ENCODE peak calls at places on chromosomes 5 and 9, in seven cellular contexts. Y is heart left ventricle, Q is IMR-90, T is tibial nerve, R is transverse colon, S is A549, F is endothelial cell of umbilical vein. V is an unnamed sample.

GRCh38 chr9:20236676-20237075 is 385.6 kb downstream of the MLLT3 start:
- DNase-seq in F (no peak), Y (no peak), R (no peak), T (no peak), S (no peak), Q (no peak), V (no peak)

GRCh38 chr9:35717132-35717870 is 14.7 kb downstream of the TLN1 start:
- DNase-seq in R (no peak), Y (no peak), F (no peak), Q (no peak), T (no peak), S (no peak), V (no peak)

GRCh38 chr9:7901676-7902075 is 102.1 kb upstream of the DMAC1 start:
- DNase-seq in T (no peak), R (no peak), Q (no peak), Y (no peak), S (no peak), F (no peak), V (no peak)

GRCh38 chr9:98356326-98356725 is 100.9 kb upstream of the TBC1D2 start:
- DNase-seq in S (no peak), Y (no peak), F (no peak), Q (peak; percentile 64), R (no peak), T (no peak), V (no peak)

GRCh38 chr9:38761999-38762398 is 42.1 kb upstream of the FAM240B start:
- DNase-seq in Q (no peak), S (no peak), Y (no peak), F (no peak), T (no peak), R (no peak), V (no peak)

GRCh38 chr5:19771174-19771835 is 216.7 kb downstream of the CDH18 start:
- DNase-seq in T (no peak), S (no peak), Y (no peak), Q (peak; percentile 40), R (no peak), F (peak; percentile 87), V (no peak)

GRCh38 chr5:133386662-133387061 is 225.7 kb downstream of the FSTL4 start:
- DNase-seq in Y (no peak), T (no peak), S (no peak), Q (no peak), F (no peak), R (no peak), V (no peak)

GRCh38 chr9:136364942-136365774 is 1.6 kb upstream of the DNLZ start:
- DNase-seq in T (no peak), R (no peak), Q (no peak), Y (no peak), F (no peak), S (no peak), V (no peak)

GRCh38 chr5:129945031-129945430 is 40.8 kb downstream of the CHSY3 start:
- DNase-seq in F (no peak), Y (no peak), S (no peak), R (no peak), T (no peak), Q (no peak), V (no peak)

GRCh38 chr9:27473135-27473534 is 51.0 kb upstream of the IFNK start:
- DNase-seq in R (peak; percentile 44), S (no peak), Q (no peak), Y (peak; percentile 40), F (no peak), T (no peak), V (peak; percentile 62)

GRCh38 chr5:35856186-35857003 is at the start of gene IL7R:
- DNase-seq in T (no peak), F (peak; percentile 47), Q (peak; percentile 79), R (no peak), S (no peak), Y (no peak), V (no peak)

GRCh38 chr5:1544294-1545010 is 20.7 kb upstream of the LPCAT1 start:
- DNase-seq in Y (no peak), R (no peak), Q (no peak), F (no peak), S (no peak), T (no peak), V (peak; percentile 12)

GRCh38 chr5:181194489-181195248 is 10.3 kb downstream of the TRIM7 start:
- DNase-seq in S (no peak), Q (no peak), Y (peak; percentile 69), T (no peak), R (no peak), F (no peak), V (no peak)

GRCh38 chr9:29213374-29214161 is 1640.3 kb upstream of the C9orf72 start:
- DNase-seq in Y (peak; percentile 21), S (peak; percentile 50), T (no peak), Q (no peak), R (no peak), F (no peak), V (no peak)

GRCh38 chr5:103674739-103675138 is 112.2 kb upstream of the NUDT12 start:
- DNase-seq in R (no peak), F (no peak), Q (peak; percentile 17), Y (no peak), T (no peak), S (no peak), V (no peak)

GRCh38 chr9:71766663-71767062 is 1.6 kb downstream of the CEMIP2 start:
- DNase-seq in Y (no peak), F (no peak), S (no peak), R (no peak), T (no peak), Q (no peak), V (no peak)

GRCh38 chr9:128550770-128551651 is 1.4 kb upstream of the SPTAN1 start:
- DNase-seq in T (no peak), Q (peak; percentile 24), R (no peak), Y (peak; percentile 63), F (peak; percentile 50), S (no peak), V (peak; percentile 26)

GRCh38 chr9:128552744-128553221 is 396 bp downstream of the SPTAN1 start:
- DNase-seq in R (peak; percentile 69), T (no peak), Q (no peak), F (peak; percentile 43), S (no peak), Y (peak; percentile 66), V (peak; percentile 60)

GRCh38 chr9:128552153-128552743 is at the start of gene SPTAN1:
- DNase-seq in Q (peak; percentile 84), Y (peak; percentile 93), T (peak; percentile 85), R (peak; percentile 93), F (peak; percentile 89), S (peak; percentile 87), V (peak; percentile 83)

GRCh38 chr9:128550226-128550625 is 2.2 kb upstream of the SPTAN1 start:
- DNase-seq in R (no peak), S (no peak), Q (no peak), T (no peak), Y (no peak), F (no peak), V (no peak)

DNA sequence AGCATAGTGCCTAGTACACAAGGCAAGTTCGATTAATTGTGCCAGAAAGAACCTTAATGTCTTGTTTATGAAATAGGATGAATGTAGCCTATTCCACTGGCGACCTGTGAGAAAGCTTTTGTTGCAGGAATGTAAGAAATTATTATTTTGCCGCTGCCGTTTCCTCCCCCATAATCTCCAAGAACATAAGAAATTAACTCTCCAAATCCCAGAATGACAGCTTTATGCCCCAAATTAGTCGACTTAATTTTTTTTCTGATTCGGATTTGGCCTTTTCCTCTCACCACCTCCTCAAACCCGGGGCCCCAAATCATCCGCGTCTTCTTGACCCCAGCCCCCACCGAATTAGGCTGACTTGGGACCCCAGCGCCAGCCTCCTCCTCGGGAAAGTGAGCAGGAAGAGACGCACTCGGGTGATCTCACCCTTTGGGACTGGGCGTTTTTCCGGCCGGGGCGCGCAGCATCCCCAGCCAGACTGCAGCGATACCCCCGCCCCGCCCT is 685 bp upstream of the SPTAN1 start:
- DNase-seq in F (no peak), Q (no peak), T (no peak), Y (no peak), S (no peak), R (no peak), V (no peak)
- TF ChIP-seq POLR2A in F (peak; percentile 21), Q (no peak), T (peak; percentile 6), Y (no peak), S (no peak), R (no peak), V (peak; percentile 59)

GRCh38 chr9:4786599-4786998 is 6.1 kb upstream of the RCL1 start:
- DNase-seq in Y (no peak), R (no peak), S (no peak), T (no peak), Q (no peak), F (no peak), V (no peak)
- TF ChIP-seq CTCF in Y (no peak), R (no peak), S (no peak), T (no peak), Q (no peak), F (no peak), V (no peak)

GRCh38 chr9:33128570-33128969 is 38.6 kb downstream of the B4GALT1 start:
- DNase-seq in Q (no peak), F (no peak), T (no peak), S (no peak), R (no peak), Y (no peak), V (peak; percentile 24)
- TF ChIP-seq POLR2A in Q (no peak), F (no peak), T (no peak), S (no peak), R (no peak), Y (no peak), V (no peak)

GRCh38 chr9:106717686-106718085 is 145.3 kb upstream of the ZNF462 start:
- DNase-seq in Q (peak; percentile 80), R (no peak), Y (no peak), T (no peak), S (no peak), F (peak; percentile 12), V (no peak)
- TF ChIP-seq CTCF in Q (no peak), R (peak; percentile 10), Y (no peak), T (no peak), S (no peak), F (no peak), V (no peak)